ENCODE peak calls at places on chromosomes 3 and 15, in nine cellular contexts. F is WERI-Rb-1, Z is foreskin fibroblast, X is brain microvascular endothelial cell, M is dorsolateral prefrontal cortex, I is coronary artery, Q is AG10803, C is A549, N is GM23338. G is an unnamed sample.

GRCh38 chr15:69075467-69075866 is 61.0 kb downstream of the NOX5 start:
- DNase-seq in M (no peak), F (no peak), I (no peak), Z (no peak), N (no peak), Q (no peak), C (no peak), X (no peak), G (no peak)

GRCh38 chr15:70741107-70741511 is 22.2 kb downstream of the UACA start:
- DNase-seq in N (no peak), I (peak), Z (peak), X (peak), Q (peak), M (no peak), C (peak), F (no peak), G (peak)

GRCh38 chr3:9399746-9400145 is 2.3 kb downstream of the SETD5 start:
- DNase-seq in X (peak), N (peak), C (no peak), M (peak), Z (peak), I (peak), Q (peak), F (peak), G (peak)

GRCh38 chr15:75031773-75032302 is 8.4 kb downstream of the PPCDC start:
- DNase-seq in X (peak), C (no peak), Z (no peak), N (peak), F (no peak), M (no peak), I (no peak), Q (no peak), G (no peak)

GRCh38 chr3:129016366-129016724 is 15.2 kb downstream of the EFCC1 start:
- DNase-seq in Z (no peak), M (peak), N (no peak), X (no peak), F (peak), C (no peak), I (no peak), Q (no peak), G (no peak)

GRCh38 chr3:183193762-183194701 is 31.5 kb upstream of the LAMP3 start:
- DNase-seq in F (no peak), C (no peak), M (no peak), Q (no peak), Z (peak), N (no peak), I (no peak), X (no peak), G (no peak)

GRCh38 chr3:37504583-37505357 is 330.4 kb upstream of the LRRFIP2 start:
- DNase-seq in N (no peak), C (no peak), Z (no peak), Q (no peak), I (no peak), X (no peak), M (no peak), F (peak), G (no peak)

GRCh38 chr3:170007031-170007663 is 30.6 kb upstream of the GPR160 start:
- DNase-seq in X (peak), I (no peak), C (no peak), M (no peak), Q (peak), F (no peak), N (no peak), Z (peak), G (peak)

GRCh38 chr3:125042725-125043406 is 12.9 kb downstream of the HEG1 start:
- DNase-seq in C (no peak), N (no peak), M (no peak), Z (peak), I (peak), F (no peak), X (no peak), Q (peak), G (peak)

GRCh38 chr3:13494463-13495350 is 14.6 kb downstream of the HDAC11 start:
- DNase-seq in Z (peak), X (peak), Q (peak), M (peak), N (peak), I (no peak), F (no peak), C (peak), G (no peak)

GRCh38 chr3:32421991-32422859 is 30.6 kb downstream of the CMTM7 start:
- DNase-seq in F (no peak), M (no peak), C (peak), Q (peak), Z (peak), X (peak), I (peak), N (no peak), G (peak)

GRCh38 chr3:67737911-67738865 is 83.8 kb upstream of the SUCLG2 start:
- DNase-seq in M (no peak), N (no peak), Z (no peak), Q (no peak), F (no peak), C (no peak), X (no peak), I (no peak), G (no peak)

GRCh38 chr3:113948015-113948917 is 453 bp downstream of the ZDHHC23 start:
- DNase-seq in F (peak), C (peak), X (no peak), Z (peak), Q (no peak), N (peak), I (peak), M (peak), G (no peak)

GRCh38 chr3:89179355-89179997 is 72.1 kb downstream of the EPHA3 start:
- DNase-seq in I (no peak), M (no peak), Z (peak), C (no peak), N (no peak), F (no peak), Q (peak), X (peak), G (peak)

DNA sequence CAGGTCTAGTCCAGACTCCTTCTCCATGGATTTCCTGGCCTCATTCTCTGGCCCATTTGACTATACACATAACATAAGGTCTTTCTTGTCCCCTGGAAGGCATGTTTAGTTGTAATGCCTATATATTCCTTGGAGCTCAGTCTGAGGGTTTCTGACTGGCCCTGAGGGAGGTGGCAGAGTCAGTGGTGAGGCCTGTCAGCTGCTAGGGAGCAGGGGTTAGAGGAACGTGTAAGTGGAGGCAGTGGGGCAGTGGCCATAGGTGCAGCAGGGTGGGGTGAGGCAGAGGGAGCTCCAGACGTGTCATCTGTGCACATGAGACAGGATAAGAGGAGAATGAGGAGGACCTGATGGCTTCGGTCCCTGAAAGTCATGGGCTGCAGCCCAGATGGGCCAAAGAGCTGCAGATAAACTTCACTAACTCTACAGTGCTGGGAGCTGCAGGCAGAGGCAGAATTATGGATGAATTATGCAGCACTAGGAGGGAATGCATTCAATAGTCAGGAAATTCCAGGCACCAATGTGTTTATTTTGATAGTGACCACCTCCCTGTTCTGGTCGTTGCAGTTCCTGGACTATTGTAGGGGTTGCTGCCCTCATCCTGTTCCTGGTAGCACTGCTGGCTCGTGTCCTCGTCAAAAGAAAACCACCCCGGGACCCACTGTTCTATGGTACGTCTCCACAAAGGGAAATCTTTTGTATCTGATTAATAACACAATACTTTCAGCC is 5.0 kb downstream of the TM6SF1 start:
- DNase-seq in F (no peak), C (no peak), X (peak), I (no peak), Z (peak), Q (peak), N (no peak), M (no peak), G (peak)
- TF ChIP-seq CTCF in F (no peak), C (no peak), X (peak), I (no peak), Z (peak), Q (no peak), N (no peak), M (no peak), G (peak)

DNA sequence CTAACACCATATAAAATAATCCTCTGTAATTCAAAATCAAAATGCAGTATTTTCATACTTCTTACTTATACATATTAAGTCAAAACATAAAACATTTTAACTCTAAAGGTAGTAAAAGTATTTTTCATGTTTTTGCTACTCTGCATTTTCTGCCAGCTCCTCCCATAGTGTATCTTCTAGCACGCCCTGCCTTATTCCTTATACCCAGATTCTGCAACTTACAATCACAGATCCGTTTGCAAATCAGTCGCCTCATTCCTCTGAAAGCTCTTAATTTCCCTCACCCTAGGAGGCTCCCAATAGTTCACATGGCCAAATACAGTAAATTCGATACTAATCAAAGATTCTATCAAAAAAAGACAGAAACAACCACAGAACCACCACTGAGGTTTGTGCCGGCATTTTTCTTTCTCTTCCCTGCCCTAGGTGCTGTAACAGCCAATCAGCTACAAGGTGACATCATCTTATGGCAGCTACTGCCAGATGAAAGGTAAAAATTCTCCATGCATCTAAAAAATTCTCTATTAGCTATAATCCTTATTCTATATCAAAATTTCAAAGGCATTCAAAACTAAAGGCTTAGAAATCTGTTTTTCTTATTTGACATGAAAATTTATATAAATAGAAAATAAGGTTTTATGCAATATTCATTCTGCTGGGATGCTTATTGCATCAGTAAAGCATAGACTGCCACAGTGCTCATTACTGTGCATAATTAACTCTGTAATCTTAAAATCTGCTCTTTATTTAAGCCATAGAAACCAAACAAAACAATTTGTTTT is 72.8 kb downstream of the CLASP2 start:
- DNase-seq in C (peak), X (peak), M (no peak), I (no peak), Z (no peak), N (peak), F (no peak), Q (peak), G (peak)
- TF ChIP-seq CTCF in C (no peak), X (no peak), M (no peak), I (no peak), Z (no peak), N (no peak), F (no peak), Q (no peak), G (no peak)

GRCh38 chr3:58059349-58060321 is 51.4 kb downstream of the FLNB start:
- DNase-seq in Q (peak), I (no peak), C (no peak), X (peak), N (no peak), Z (peak), F (no peak), M (no peak), G (peak)

GRCh38 chr3:58064923-58065638 is 56.9 kb downstream of the FLNB start:
- DNase-seq in M (no peak), N (no peak), Z (no peak), Q (no peak), C (no peak), F (no peak), I (no peak), X (no peak), G (no peak)

GRCh38 chr3:58063022-58063421 is 54.8 kb downstream of the FLNB start:
- DNase-seq in Z (no peak), C (no peak), Q (no peak), N (no peak), I (no peak), F (no peak), M (no peak), X (no peak), G (no peak)

GRCh38 chr3:58063424-58063823 is 55.2 kb downstream of the FLNB start:
- DNase-seq in F (no peak), I (no peak), M (no peak), X (peak), C (no peak), Q (peak), N (no peak), Z (peak), G (peak)

DNA sequence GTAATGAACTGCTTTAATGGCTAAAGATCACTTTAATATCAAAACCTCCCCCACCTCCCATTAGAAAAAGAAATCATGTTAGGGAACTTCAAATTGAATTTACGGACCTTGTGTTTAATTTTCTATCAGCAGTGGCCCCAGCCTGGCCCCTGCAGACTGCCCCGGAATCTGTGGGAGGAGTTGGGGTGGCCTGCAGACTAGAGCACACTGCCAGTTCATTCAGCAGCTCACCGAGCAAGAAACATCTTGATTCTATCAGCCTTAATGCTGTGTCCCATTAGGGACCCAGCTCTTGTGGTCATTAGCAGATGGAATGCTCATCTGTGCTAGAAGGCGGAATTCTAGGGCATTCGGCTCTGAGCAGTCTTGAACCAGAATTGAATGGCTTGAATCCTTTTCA is 54.2 kb downstream of the FLNB start:
- DNase-seq in Q (peak), M (no peak), C (no peak), X (no peak), N (no peak), Z (peak), F (no peak), I (no peak), G (no peak)
- TF ChIP-seq CTCF in Q (no peak), M (no peak), C (no peak), X (no peak), N (no peak), Z (no peak), F (no peak), I (no peak), G (no peak)

DNA sequence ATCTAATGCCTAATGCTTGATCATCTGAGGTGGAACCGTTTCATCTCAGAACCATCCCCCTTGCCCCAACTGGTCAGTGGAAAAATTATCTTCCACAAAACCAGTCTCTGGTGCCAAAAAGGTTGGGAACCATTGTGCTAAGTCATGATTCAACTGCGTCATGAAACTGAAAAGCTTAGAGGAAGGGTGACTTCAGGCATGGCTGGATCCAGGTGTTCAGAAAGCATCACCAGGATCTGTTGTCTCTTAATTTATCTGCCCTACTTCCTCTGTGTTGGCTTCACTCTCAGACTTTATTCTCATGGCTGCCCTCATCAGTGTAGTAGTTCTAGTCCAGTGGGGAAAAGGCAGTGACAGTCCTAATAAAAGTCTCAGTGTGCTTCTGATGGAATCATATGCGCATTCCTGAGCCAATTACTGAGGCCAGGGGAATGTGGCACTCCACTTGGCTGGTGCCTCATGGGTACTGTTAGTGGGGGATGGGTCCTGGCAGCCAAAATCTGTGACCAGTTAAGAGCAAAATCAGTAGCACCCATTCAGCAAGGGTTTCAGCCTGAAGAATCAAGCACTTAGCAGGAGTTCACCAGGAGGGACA is 110.3 kb downstream of the WNT5A start:
- DNase-seq in M (no peak), N (no peak), F (no peak), Z (peak), X (no peak), C (no peak), Q (no peak), I (no peak), G (no peak)
- TF ChIP-seq CTCF in M (no peak), N (no peak), F (no peak), Z (no peak), X (no peak), C (no peak), Q (no peak), I (no peak), G (no peak)

DNA sequence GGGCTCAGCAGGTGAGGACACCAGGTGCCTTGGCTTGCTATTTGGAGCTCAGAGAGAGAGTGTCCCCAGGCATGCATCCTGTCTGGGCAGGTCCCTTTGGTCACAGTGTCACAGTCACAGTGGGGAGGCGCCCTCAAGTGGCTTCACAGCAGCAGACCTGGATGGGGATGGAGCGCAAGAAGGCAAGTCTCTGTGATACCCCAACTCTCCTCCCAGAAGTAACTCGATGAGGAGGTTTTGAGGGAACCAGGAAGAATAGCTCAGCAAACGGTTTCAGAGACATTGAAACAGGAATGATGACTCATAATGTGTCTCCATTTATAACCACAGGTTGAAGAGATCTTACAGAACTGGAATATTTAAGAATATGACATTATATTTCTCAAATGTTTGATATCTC is 66.5 kb upstream of the SH3GL3 start:
- DNase-seq in N (peak), Q (peak), I (no peak), Z (peak), F (peak), X (peak), M (peak), C (peak), G (peak)
- TF ChIP-seq CTCF in N (peak), Q (peak), I (no peak), Z (peak), F (peak), X (peak), M (peak), C (peak), G (peak)

GRCh38 chr15:32956006-32956405 is 238.2 kb downstream of the GREM1 start:
- DNase-seq in X (peak), M (no peak), Q (peak), I (no peak), C (peak), N (peak), F (peak), Z (peak), G (peak)
- TF ChIP-seq CTCF in X (peak), M (peak), Q (peak), I (no peak), C (peak), N (peak), F (peak), Z (peak), G (peak)

DNA sequence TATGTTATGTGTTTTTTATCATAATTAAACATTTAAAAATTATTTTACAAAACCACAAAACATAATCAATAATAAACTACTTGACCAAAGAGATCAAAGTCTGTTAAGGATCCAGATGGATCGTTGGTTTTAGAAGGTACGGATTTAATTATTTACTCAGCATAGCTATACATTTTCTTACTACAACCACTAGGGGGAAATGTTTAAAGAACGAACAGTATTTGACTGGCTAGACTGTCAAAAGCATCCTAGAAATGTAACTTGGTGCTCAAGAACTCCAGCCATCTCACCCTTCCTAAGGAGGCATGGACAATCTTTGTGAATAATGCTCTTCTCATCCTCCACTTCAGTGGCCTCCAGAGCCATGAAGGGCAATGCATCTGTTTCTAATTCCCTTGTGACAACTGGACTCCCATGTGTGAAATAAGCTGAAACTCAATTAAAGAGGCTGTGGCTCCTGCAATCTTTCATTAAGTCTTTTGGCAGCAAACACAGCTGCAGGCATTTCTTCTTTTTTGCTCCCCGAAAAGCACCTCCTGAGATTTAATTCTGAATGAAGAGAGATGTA is 94.7 kb upstream of the TUSC7 start:
- DNase-seq in M (no peak), I (no peak), N (peak), Q (peak), Z (peak), X (no peak), C (peak), F (no peak), G (no peak)
- TF ChIP-seq CTCF in M (peak), I (no peak), N (peak), Q (peak), Z (no peak), X (peak), C (no peak), F (no peak), G (no peak)

G was measured in astrocyte of the spinal cord.